ENCODE peak calls at places on chromosomes 5 and 9, in eight cellular contexts. A is esophagus muscularis mucosa; N is stomach; V is psoas muscle; E is AG04450; X is lung; D is CD8-positive, alpha-beta T cell; G is foreskin fibroblast. P is an unnamed sample.

GRCh38 chr5:112848116-112848811 is 12.8 kb upstream of the SRP19 start:
- DNase-seq in A (no peak), N (no peak), V (no peak), E (peak), X (no peak), D (no peak), G (peak), P (no peak)

GRCh38 chr5:141874262-141874964 is 3.8 kb downstream of the PCDH1 start:
- DNase-seq in A (no peak), N (peak), V (no peak), E (no peak), X (no peak), D (no peak), G (no peak), P (no peak)

GRCh38 chr5:2223303-2223702 is 340.6 kb upstream of the IRX4 start:
- DNase-seq in A (no peak), N (no peak), V (no peak), E (no peak), X (no peak), D (no peak), G (peak), P (no peak)

GRCh38 chr5:142324871-142325676 is at the start of gene SPRY4:
- DNase-seq in A (peak), N (peak), V (peak), E (peak), X (peak), D (peak), G (peak), P (peak)

GRCh38 chr5:170181902-170182301 is 50.9 kb upstream of the C5orf58 start:
- DNase-seq in A (no peak), N (no peak), V (no peak), E (no peak), X (no peak), D (no peak), G (no peak), P (no peak)

GRCh38 chr9:122338536-122338935 is 32.3 kb upstream of the PTGS1 start:
- DNase-seq in A (no peak), N (no peak), V (no peak), E (no peak), X (no peak), D (no peak), G (no peak), P (no peak)

GRCh38 chr9:123445981-123446610 is 90.1 kb downstream of the CRB2 start:
- DNase-seq in A (no peak), N (no peak), V (no peak), E (no peak), X (no peak), D (no peak), G (peak), P (no peak)

GRCh38 chr5:159184858-159185381 is 24.4 kb downstream of the RNF145 start:
- DNase-seq in A (no peak), N (no peak), V (no peak), E (peak), X (no peak), D (no peak), G (peak), P (no peak)

GRCh38 chr9:4207476-4207875 is 92.4 kb downstream of the GLIS3 start:
- DNase-seq in A (peak), N (no peak), V (no peak), E (no peak), X (no peak), D (no peak), G (no peak), P (no peak)

GRCh38 chr9:7121055-7121454 is 363.3 kb downstream of the KDM4C start:
- DNase-seq in A (no peak), N (no peak), V (no peak), E (no peak), X (no peak), D (no peak), G (no peak), P (no peak)

GRCh38 chr5:129698661-129699060 is 49.2 kb upstream of the MINAR2 start:
- DNase-seq in A (no peak), N (no peak), V (no peak), E (no peak), X (no peak), D (no peak), G (peak), P (no peak)
- TF ChIP-seq CTCF in A (no peak), N (no peak), V (no peak), E (peak), X (no peak), D (no peak), G (peak), P (no peak)

DNA sequence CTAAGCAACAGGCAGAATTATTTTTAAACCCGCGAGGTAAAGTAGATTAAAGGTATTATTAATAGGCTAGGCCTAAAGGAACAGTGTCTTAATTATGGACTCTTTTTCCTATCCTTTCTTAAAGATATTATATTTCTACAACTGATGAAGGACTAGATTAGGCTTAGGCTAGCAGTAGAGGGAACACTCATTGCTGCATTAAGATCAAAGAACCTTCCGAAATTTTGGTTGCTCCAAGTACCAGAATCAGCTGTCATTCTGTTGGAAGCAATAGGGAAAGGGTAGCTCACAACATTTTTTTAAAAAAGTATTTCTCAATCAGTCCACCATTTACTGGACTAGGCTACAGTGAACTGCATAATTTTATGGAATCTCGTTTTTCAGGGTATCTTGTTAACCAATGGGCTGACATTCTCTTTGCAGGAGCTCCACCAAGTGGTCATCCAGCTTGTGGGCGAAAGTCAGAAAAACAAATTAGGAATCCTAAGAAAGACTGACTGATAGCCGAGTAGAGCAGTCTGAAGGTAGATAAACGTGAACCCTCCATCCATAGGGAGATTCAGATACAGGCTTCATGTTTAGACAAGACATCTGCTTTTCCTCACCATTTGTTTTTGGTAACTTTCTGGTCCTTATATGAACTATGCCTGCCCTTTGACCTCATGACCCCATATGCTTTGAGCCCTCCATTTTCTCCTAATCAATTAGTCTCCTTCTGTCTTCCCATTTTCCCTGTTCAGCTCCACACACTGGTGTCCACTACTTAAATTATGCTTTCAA is 103.6 kb upstream of the CHD1 start:
- DNase-seq in A (no peak), N (peak), V (peak), E (peak), X (peak), D (no peak), G (peak), P (no peak)
- TF ChIP-seq CTCF in A (peak), N (peak), V (peak), E (peak), X (peak), D (peak), G (peak), P (peak)

GRCh38 chr5:17218353-17219005 is 1.0 kb downstream of the BASP1 start:
- DNase-seq in A (no peak), N (no peak), V (peak), E (no peak), X (no peak), D (no peak), G (peak), P (peak)
- TF ChIP-seq CTCF in A (no peak), N (no peak), V (no peak), E (no peak), X (no peak), D (no peak), G (no peak), P (no peak)

DNA sequence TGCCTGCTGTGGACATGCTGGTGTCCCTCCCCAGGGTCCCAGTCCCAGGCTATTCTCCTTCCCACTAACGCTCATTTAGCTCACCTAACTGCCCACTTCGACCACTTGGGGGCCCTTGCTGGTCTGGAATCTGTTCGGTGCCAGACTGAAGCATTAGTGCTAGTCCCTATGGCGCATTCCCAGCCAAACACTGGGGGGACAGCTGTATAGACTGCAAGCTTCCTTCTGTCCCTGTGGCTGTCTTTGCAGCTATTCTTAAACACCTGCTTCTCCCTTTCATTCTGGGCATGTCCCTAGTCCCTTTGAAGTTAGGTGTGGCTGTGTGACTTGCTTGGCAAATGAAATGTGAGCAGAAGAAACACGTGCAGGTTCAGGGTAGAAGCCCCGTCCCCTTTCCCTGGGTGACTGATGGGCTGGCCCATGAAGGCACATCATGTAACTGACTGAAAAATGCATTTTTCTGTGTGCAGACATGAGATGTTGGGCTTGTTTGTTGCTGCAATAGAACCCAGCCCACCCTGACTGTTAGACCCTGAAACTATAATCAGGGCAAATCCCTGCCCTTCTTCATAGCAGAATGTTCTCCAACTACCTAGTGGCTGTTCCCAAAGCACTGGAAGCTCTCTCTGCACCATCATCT is 134.4 kb downstream of the BARX1 start:
- DNase-seq in A (peak), N (no peak), V (no peak), E (no peak), X (no peak), D (no peak), G (no peak), P (no peak)
- TF ChIP-seq CTCF in A (no peak), N (no peak), V (no peak), E (no peak), X (no peak), D (no peak), G (no peak), P (peak)

GRCh38 chr9:120505186-120505585 is 74.8 kb downstream of the CDK5RAP2 start:
- DNase-seq in A (no peak), N (no peak), V (no peak), E (no peak), X (no peak), D (no peak), G (peak), P (no peak)
- TF ChIP-seq CTCF in A (no peak), N (no peak), V (no peak), E (peak), X (no peak), D (no peak), G (no peak), P (no peak)

GRCh38 chr9:130862217-130862616 is 27.2 kb downstream of the ABL1 start:
- DNase-seq in A (no peak), N (no peak), V (no peak), E (no peak), X (no peak), D (no peak), G (no peak), P (no peak)

GRCh38 chr9:130861372-130862180 is 26.5 kb downstream of the ABL1 start:
- DNase-seq in A (no peak), N (no peak), V (no peak), E (no peak), X (no peak), D (no peak), G (no peak), P (no peak)

GRCh38 chr9:130858734-130859705 is 24.0 kb downstream of the ABL1 start:
- DNase-seq in A (no peak), N (no peak), V (peak), E (no peak), X (no peak), D (no peak), G (no peak), P (no peak)

GRCh38 chr9:130862747-130863146 is 27.7 kb downstream of the ABL1 start:
- DNase-seq in A (no peak), N (no peak), V (no peak), E (no peak), X (no peak), D (no peak), G (no peak), P (no peak)

GRCh38 chr9:130860458-130861316 is 25.6 kb downstream of the ABL1 start:
- DNase-seq in A (peak), N (peak), V (peak), E (peak), X (peak), D (no peak), G (peak), P (no peak)
- TF ChIP-seq CTCF in A (peak), N (no peak), V (peak), E (peak), X (no peak), D (no peak), G (peak), P (no peak)

GRCh38 chr9:95446984-95447383 is 69.8 kb downstream of the PTCH1 start:
- DNase-seq in A (no peak), N (no peak), V (no peak), E (no peak), X (no peak), D (no peak), G (no peak), P (no peak)

GRCh38 chr9:95444160-95444559 is 72.6 kb downstream of the PTCH1 start:
- DNase-seq in A (no peak), N (no peak), V (no peak), E (no peak), X (no peak), D (no peak), G (no peak), P (no peak)

GRCh38 chr9:95447660-95448420 is 68.9 kb downstream of the PTCH1 start:
- DNase-seq in A (no peak), N (no peak), V (no peak), E (no peak), X (no peak), D (no peak), G (no peak), P (no peak)

GRCh38 chr9:95449016-95449415 is 67.8 kb downstream of the PTCH1 start:
- DNase-seq in A (no peak), N (no peak), V (no peak), E (no peak), X (no peak), D (no peak), G (no peak), P (no peak)

DNA sequence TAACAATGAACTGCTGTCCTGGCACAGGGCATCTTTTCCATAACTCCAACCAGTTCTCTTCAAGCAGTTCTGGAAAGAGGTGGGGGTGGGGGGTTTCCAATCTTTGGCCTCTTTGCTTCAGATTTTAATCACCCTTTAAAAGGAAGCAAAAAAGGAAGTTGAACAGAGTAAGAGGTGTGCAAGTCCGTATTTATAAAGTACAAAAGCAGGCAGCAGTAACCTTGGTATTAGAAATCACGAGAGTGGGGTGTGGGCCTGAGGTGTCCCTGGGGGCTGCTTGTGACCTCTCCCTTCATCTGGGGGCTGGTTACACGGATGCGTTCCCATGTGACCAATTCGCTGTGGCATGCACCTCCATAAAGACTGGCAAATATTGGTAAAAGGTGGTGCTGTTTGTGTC is 70.5 kb downstream of the PTCH1 start:
- DNase-seq in A (no peak), N (no peak), V (no peak), E (no peak), X (no peak), D (no peak), G (no peak), P (no peak)
- TF ChIP-seq CTCF in A (no peak), N (no peak), V (no peak), E (no peak), X (no peak), D (no peak), G (no peak), P (no peak)

P was measured in progenitor cell of endocrine pancreas.